ENCODE peak calls at places on chromosome 5, in six cellular contexts. N is CD4-positive, alpha-beta T cell; M is non-pigmented ciliary epithelial cell; A is natural killer cell treated with Interleukin-12 subunit alpha and Interleukin-12 subunit beta and Interleukin-15 and Interleukin-18, amount 100 ng/mL, for 72 hours; D is posterior cingulate gyrus; I is iPS DF 19.7. K is an unnamed sample.

GRCh38 chr5:174189638-174190037 is 144.1 kb downstream of the NSG2 start:
- DNase-seq in N (no peak), M (no peak), A (no peak), D (no peak), I (no peak), K (no peak)

GRCh38 chr5:83764101-83764500 is 43.4 kb upstream of the HAPLN1 start:
- DNase-seq in N (no peak), M (no peak), A (no peak), D (no peak), I (no peak), K (no peak)

GRCh38 chr5:84445049-84445685 is 60.5 kb upstream of the EDIL3 start:
- DNase-seq in N (no peak), M (no peak), A (no peak), D (no peak), I (no peak), K (no peak)

GRCh38 chr5:13632676-13633075 is 311.8 kb downstream of the DNAH5 start:
- DNase-seq in N (no peak), M (no peak), A (no peak), D (no peak), I (no peak), K (peak)

GRCh38 chr5:172849636-172850453 is 15.8 kb downstream of the ERGIC1 start:
- DNase-seq in N (no peak), M (no peak), A (no peak), D (no peak), I (no peak), K (peak)

GRCh38 chr5:169682026-169682425 is 45.0 kb downstream of the DOCK2 start:
- DNase-seq in N (no peak), M (no peak), A (no peak), D (no peak), I (no peak), K (no peak)

GRCh38 chr5:55483903-55484302 is 50.9 kb downstream of the PLPP1 start:
- DNase-seq in N (no peak), M (no peak), A (no peak), D (no peak), I (no peak), K (no peak)

GRCh38 chr5:74063821-74064598 is 438.0 kb downstream of the ARHGEF28 start:
- DNase-seq in N (no peak), M (peak), A (no peak), D (no peak), I (no peak), K (peak)

GRCh38 chr5:160262665-160263064 is 33.4 kb downstream of the FABP6 start:
- DNase-seq in N (no peak), M (no peak), A (no peak), D (no peak), I (no peak), K (no peak)

GRCh38 chr5:163293836-163294235 is 143.6 kb upstream of the CCNG1 start:
- DNase-seq in N (no peak), M (no peak), A (no peak), D (no peak), I (no peak), K (no peak)

GRCh38 chr5:71601222-71602026 is 14.3 kb downstream of the MCCC2 start:
- DNase-seq in N (peak), M (peak), A (peak), D (no peak), I (no peak), K (peak)

GRCh38 chr5:178526796-178527457 is 63.3 kb downstream of the COL23A1 start:
- DNase-seq in N (no peak), M (no peak), A (no peak), D (no peak), I (no peak), K (peak)

GRCh38 chr5:55226934-55227737 is at the start of gene MCIDAS:
- DNase-seq in N (peak), M (no peak), A (peak), D (no peak), I (no peak), K (peak)

GRCh38 chr5:4580772-4581171 is 559.4 kb upstream of the ADAMTS16 start:
- DNase-seq in N (no peak), M (no peak), A (no peak), D (no peak), I (no peak), K (no peak)

GRCh38 chr5:158234323-158235158 is 375.6 kb upstream of the CLINT1 start:
- DNase-seq in N (no peak), M (peak), A (no peak), D (no peak), I (no peak), K (no peak)

GRCh38 chr5:53917095-53917494 is 356.7 kb downstream of the NDUFS4 start:
- DNase-seq in N (no peak), M (no peak), A (no peak), D (no peak), I (no peak), K (peak)

GRCh38 chr5:135213466-135214239 is 179.6 kb upstream of the PITX1 start:
- DNase-seq in N (no peak), M (no peak), A (no peak), D (no peak), I (no peak), K (no peak)

GRCh38 chr5:97071101-97071500 is 71.3 kb downstream of the LIX1 start:
- DNase-seq in N (no peak), M (no peak), A (no peak), D (no peak), I (no peak), K (no peak)

GRCh38 chr5:142618125-142618524 is 67.8 kb downstream of the FGF1 start:
- DNase-seq in N (no peak), M (peak), A (no peak), D (no peak), I (no peak), K (peak)

GRCh38 chr5:65924366-65925093 is 1.8 kb upstream of the ERBIN start:
- DNase-seq in N (no peak), M (no peak), A (no peak), D (no peak), I (no peak), K (no peak)

GRCh38 chr5:56564451-56565223 is 250.7 kb upstream of the MAP3K1 start:
- DNase-seq in N (no peak), M (no peak), A (no peak), D (no peak), I (no peak), K (no peak)

GRCh38 chr5:29039994-29040393 is 2001.6 kb upstream of the CDH9 start:
- DNase-seq in N (no peak), M (no peak), A (no peak), D (no peak), I (no peak), K (no peak)

GRCh38 chr5:112529525-112529924 is 110.4 kb upstream of the EPB41L4A start:
- DNase-seq in N (no peak), M (no peak), A (no peak), D (no peak), I (peak), K (no peak)

GRCh38 chr5:134934202-134934601 is 29.3 kb downstream of the PCBD2 start:
- DNase-seq in N (no peak), M (no peak), A (no peak), D (no peak), I (no peak), K (no peak)

GRCh38 chr5:88996366-88996765 is 113.4 kb upstream of the MEF2C start:
- DNase-seq in N (no peak), M (no peak), A (no peak), D (no peak), I (no peak), K (no peak)

GRCh38 chr5:32613050-32613672 is 27.8 kb downstream of the SUB1 start:
- DNase-seq in N (peak), M (no peak), A (peak), D (peak), I (no peak), K (peak)

GRCh38 chr5:112691758-112692157 is 45.9 kb upstream of the APC start:
- DNase-seq in N (no peak), M (no peak), A (no peak), D (no peak), I (peak), K (no peak)

GRCh38 chr5:35758151-35758724 is 98.5 kb upstream of the IL7R start:
- DNase-seq in N (no peak), M (no peak), A (no peak), D (no peak), I (no peak), K (no peak)

GRCh38 chr5:58629190-58630159 is 46.6 kb downstream of the RAB3C start:
- DNase-seq in N (no peak), M (no peak), A (no peak), D (no peak), I (no peak), K (no peak)

GRCh38 chr5:148398698-148399121 is 15.0 kb downstream of the FBXO38 start:
- DNase-seq in N (no peak), M (no peak), A (no peak), D (no peak), I (no peak), K (no peak)

GRCh38 chr5:107439832-107440231 is 230.9 kb downstream of the EFNA5 start:
- DNase-seq in N (no peak), M (no peak), A (no peak), D (no peak), I (no peak), K (no peak)

GRCh38 chr5:143204474-143205246 is 198.8 kb downstream of the NR3C1 start:
- DNase-seq in N (no peak), M (no peak), A (no peak), D (no peak), I (no peak), K (no peak)

GRCh38 chr5:16461782-16462181 is 3.8 kb downstream of the ZNF622 start:
- DNase-seq in N (no peak), M (peak), A (no peak), D (no peak), I (no peak), K (no peak)

GRCh38 chr5:138979684-138980275 is 104.6 kb upstream of the LRRTM2 start:
- DNase-seq in N (no peak), M (no peak), A (no peak), D (no peak), I (no peak), K (no peak)

GRCh38 chr5:38634961-38635369 is 78.5 kb upstream of the LIFR start:
- DNase-seq in N (no peak), M (no peak), A (no peak), D (no peak), I (no peak), K (no peak)

K was measured in H54.